ENCODE peak calls at places on chromosomes 7 and 10, in four cellular contexts. R is spleen, J is sigmoid colon, S is transverse colon. L is an unnamed sample.

GRCh38 chr10:100998183-100998990 is 1.2 kb upstream of the LZTS2 start:
- DNase-seq in R (peak; percentile 92), S (peak; percentile 90), J (peak; percentile 94), L (peak; percentile 85)

GRCh38 chr7:158077441-158077840 is 510.2 kb downstream of the PTPRN2 start:
- DNase-seq in J (no peak), S (no peak), R (peak; percentile 55), L (no peak)

GRCh38 chr10:50552771-50553535 is 70.8 kb downstream of the SGMS1 start:
- DNase-seq in S (peak; percentile 34), R (no peak), J (no peak), L (peak; percentile 33)

GRCh38 chr7:157540020-157540419 is 203.2 kb downstream of the DNAJB6 start:
- DNase-seq in J (peak; percentile 46), S (no peak), R (peak; percentile 56), L (no peak)

GRCh38 chr10:92847185-92847864 is 995 bp upstream of the EXOC6 start:
- DNase-seq in J (no peak), S (no peak), R (no peak), L (no peak)

GRCh38 chr10:105292236-105292635 is 651.1 kb downstream of the SORCS3 start:
- DNase-seq in S (no peak), J (no peak), R (no peak), L (no peak)

GRCh38 chr10:61970182-61971015 is 68.9 kb downstream of the ARID5B start:
- DNase-seq in R (no peak), S (no peak), J (no peak), L (no peak)

GRCh38 chr10:48976208-48976607 is 36.6 kb upstream of the LRRC18 start:
- DNase-seq in S (no peak), R (no peak), J (no peak), L (no peak)

GRCh38 chr10:15370212-15370740 is 813 bp downstream of the FAM171A1 start:
- DNase-seq in R (peak; percentile 77), J (peak; percentile 70), S (peak; percentile 28), L (no peak)

GRCh38 chr7:20158684-20159083 is 58.5 kb downstream of the MACC1 start:
- DNase-seq in S (no peak), J (no peak), R (no peak), L (no peak)

GRCh38 chr10:58201704-58202103 is 66.0 kb downstream of the IPMK start:
- DNase-seq in S (no peak), R (no peak), J (no peak), L (no peak)

GRCh38 chr7:110522061-110522750 is 568.7 kb upstream of the LRRN3 start:
- DNase-seq in J (no peak), R (no peak), S (no peak), L (no peak)

GRCh38 chr10:811781-812180 is 119.7 kb downstream of the LARP4B start:
- DNase-seq in R (no peak), J (no peak), S (no peak), L (no peak)

GRCh38 chr10:79069325-79070090 is 742 bp downstream of the ZMIZ1 start:
- DNase-seq in S (peak; percentile 64), J (peak; percentile 81), R (peak; percentile 92), L (peak; percentile 90)

GRCh38 chr7:105935250-105935649 is 27.8 kb upstream of the CDHR3 start:
- DNase-seq in S (no peak), R (no peak), J (no peak), L (no peak)

GRCh38 chr7:139811106-139811505 is 18.0 kb upstream of the TBXAS1 start:
- DNase-seq in R (no peak), J (no peak), S (no peak), L (no peak)

DNA sequence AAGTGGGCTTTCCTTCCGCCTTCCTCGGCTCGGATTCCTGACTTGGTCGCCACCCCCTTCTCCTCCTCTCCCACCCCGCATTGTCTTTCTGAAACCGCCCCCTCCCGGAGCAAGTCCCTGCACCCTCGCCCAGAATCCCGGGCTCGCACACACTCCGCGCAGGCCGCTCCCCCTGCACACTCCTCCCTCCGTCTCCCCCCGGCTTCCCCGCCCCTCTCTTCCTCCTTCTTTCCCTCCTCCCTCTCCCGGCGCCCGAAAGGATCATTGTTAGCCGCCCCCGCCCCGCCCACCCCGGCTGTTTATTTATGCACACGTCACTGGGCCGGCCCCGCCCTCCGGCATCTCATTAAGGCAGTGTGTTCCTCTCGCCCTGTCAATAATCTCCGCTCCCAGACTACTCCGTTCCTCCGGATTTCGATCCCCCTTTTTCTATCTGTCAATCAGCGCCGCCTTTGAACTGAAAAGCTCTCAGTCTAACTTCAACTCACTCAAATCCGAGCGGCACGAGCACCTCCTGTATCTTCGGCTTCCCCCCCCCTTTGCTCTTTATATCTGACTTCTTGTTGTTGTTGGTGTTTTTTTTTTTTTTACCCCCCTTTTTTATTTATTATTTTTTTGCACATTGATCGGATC is at the start of gene TCF7L2:
- DNase-seq in R (peak; percentile 93), S (peak; percentile 96), J (peak; percentile 98), L (peak; percentile 96)
- TF ChIP-seq POLR2A in R (peak; percentile 41), S (peak; percentile 85), J (peak; percentile 68), L (peak; percentile 68)

GRCh38 chr7:131011437-131011752 is 277.4 kb upstream of the KLF14 start:
- DNase-seq in R (peak; percentile 84), J (no peak), S (no peak), L (peak; percentile 66)

GRCh38 chr7:131011976-131012375 is 278.0 kb upstream of the KLF14 start:
- DNase-seq in R (no peak), J (no peak), S (no peak), L (no peak)

GRCh38 chr7:131013716-131014115 is 279.7 kb upstream of the KLF14 start:
- DNase-seq in S (no peak), J (no peak), R (no peak), L (no peak)

GRCh38 chr7:131010714-131011436 is 276.9 kb upstream of the KLF14 start:
- DNase-seq in S (no peak), R (no peak), J (no peak), L (no peak)

DNA sequence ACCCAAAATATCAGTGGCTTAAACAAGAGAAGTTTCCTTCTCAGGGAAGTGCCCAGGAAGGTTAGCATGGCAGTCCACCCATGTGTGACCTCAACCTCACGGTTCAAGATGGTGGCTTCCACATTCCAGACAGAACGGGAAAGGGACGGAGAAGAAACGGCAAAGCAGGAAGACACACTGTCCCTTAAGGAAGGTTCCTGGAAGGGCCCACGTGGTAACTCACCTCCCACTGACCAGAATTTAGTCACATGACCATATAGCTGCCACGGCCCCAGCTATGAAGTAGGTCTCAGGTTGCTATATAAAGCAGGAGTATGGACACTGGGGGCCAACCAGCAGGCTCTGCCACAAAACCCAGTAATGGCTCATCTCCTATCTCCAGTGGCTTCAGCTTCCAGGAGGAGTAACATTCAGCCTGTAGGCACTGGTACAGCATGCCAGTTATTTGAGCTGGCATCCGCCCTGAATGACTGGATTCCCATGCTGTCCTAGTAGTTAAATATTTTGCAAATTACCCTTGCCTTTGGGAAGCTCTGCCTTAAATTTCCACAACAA is 278.5 kb upstream of the KLF14 start:
- DNase-seq in R (no peak), J (no peak), S (no peak), L (no peak)
- H3K4me1 ChIP-seq in R (peaks cover 71% of the 10 kb centered on the region), J (peaks cover 95% of the 10 kb centered on the region), S (peaks cover 77% of the 10 kb centered on the region), L (peaks cover 87% of the 10 kb centered on the region)

GRCh38 chr10:44511601-44512000 is 126.7 kb upstream of the CXCL12 start:
- DNase-seq in R (no peak), S (no peak), J (no peak), L (no peak)
- TF ChIP-seq POLR2AphosphoS5 in R (no peak), S (no peak), J (no peak), L (no peak)

GRCh38 chr7:2520131-2520807 is 695 bp downstream of the LFNG start:
- DNase-seq in J (no peak), R (peak; percentile 90), S (peak; percentile 62), L (peak; percentile 58)

GRCh38 chr7:2519119-2519930 is at the start of gene LFNG:
- DNase-seq in R (peak; percentile 95), S (peak; percentile 92), J (peak; percentile 90), L (peak; percentile 86)

GRCh38 chr7:2521341-2521745 is 1.8 kb downstream of the LFNG start:
- DNase-seq in J (no peak), S (no peak), R (peak; percentile 84), L (no peak)

GRCh38 chr7:2521952-2522591 is 2.5 kb downstream of the LFNG start:
- DNase-seq in J (no peak), S (peak; percentile 72), R (peak; percentile 86), L (peak; percentile 85)

DNA sequence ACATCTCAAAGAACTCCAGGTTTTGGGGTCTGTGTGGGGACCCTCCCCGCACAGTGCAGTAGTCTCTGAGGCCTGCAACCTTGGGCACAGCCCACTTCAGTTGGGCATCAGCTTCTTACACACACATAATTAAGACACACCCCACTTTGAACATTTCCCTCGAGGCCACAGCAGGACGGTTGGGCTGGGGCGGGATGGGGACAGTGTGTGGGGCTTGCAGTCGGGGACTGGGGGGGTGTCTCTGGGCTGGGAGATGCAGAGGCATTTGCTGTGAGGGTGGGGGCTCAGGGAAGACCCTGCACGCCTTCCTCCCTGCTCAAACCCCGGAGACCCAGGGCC is 1.2 kb downstream of the LFNG start:
- DNase-seq in S (peak; percentile 62), R (no peak), J (no peak), L (no peak)
- TF ChIP-seq POLR2A in S (peak; percentile 50), R (no peak), J (no peak), L (no peak)

GRCh38 chr7:29328050-29328449 is 133.5 kb downstream of the CHN2 start:
- DNase-seq in S (no peak), R (no peak), J (no peak), L (no peak)
- H3K4me1 ChIP-seq in S (peaks cover 22% of the 10 kb centered on the region), R (no peaks in the 10 kb centered on the region), J (peaks cover 7% of the 10 kb centered on the region), L (no peaks in the 10 kb centered on the region)